ENCODE peak calls at places on chromosomes 1 and 21, in eight cellular contexts. V, C, L, X, W, K, H and J are unnamed samples.

GRCh38 chr21:45491056-45491455 is 51.2 kb downstream of the SLC19A1 start:
- DNase-seq in K (no peak), W (no peak), V (no peak), H (no peak), X (no peak), L (no peak), C (no peak), J (no peak)

GRCh38 chr1:78687914-78688313 is 38.3 kb downstream of the IFI44 start:
- DNase-seq in W (no peak), X (no peak), V (no peak), C (no peak), K (no peak), H (no peak), L (no peak), J (no peak)

GRCh38 chr1:45266151-45266801 is 59.9 kb upstream of the ZSWIM5 start:
- DNase-seq in X (peak; percentile 83), L (peak; percentile 71), K (peak; percentile 89), C (peak; percentile 42), W (no peak), H (no peak), V (peak; percentile 13), J (peak; percentile 71)

GRCh38 chr1:203492486-203493130 is 1.3 kb upstream of the OPTC start:
- DNase-seq in V (no peak), L (no peak), W (no peak), K (no peak), X (no peak), C (no peak), H (no peak), J (no peak)

GRCh38 chr1:54100500-54100899 is 47.1 kb downstream of the TCEANC2 start:
- DNase-seq in W (no peak), K (peak; percentile 32), V (no peak), H (no peak), X (no peak), C (no peak), L (no peak), J (no peak)

GRCh38 chr1:7582439-7582972 is 188.6 kb upstream of the VAMP3 start:
- DNase-seq in C (no peak), X (no peak), K (no peak), L (peak; percentile 12), W (no peak), V (no peak), H (no peak), J (no peak)

GRCh38 chr21:44962481-44962966 is 22.7 kb downstream of the SLX9 start:
- DNase-seq in V (no peak), C (no peak), H (no peak), W (no peak), X (no peak), L (peak; percentile 45), K (no peak), J (no peak)

GRCh38 chr1:6254691-6255090 is 6.2 kb downstream of the GPR153 start:
- DNase-seq in K (no peak), V (no peak), H (no peak), L (no peak), X (no peak), W (no peak), C (no peak), J (no peak)

GRCh38 chr1:116951175-116951935 is 41.6 kb downstream of the PTGFRN start:
- DNase-seq in K (no peak), X (no peak), W (no peak), L (peak; percentile 85), V (peak; percentile 11), C (no peak), H (no peak), J (no peak)

GRCh38 chr1:108703939-108704338 is 8.8 kb upstream of the FNDC7 start:
- DNase-seq in X (no peak), K (no peak), C (no peak), V (no peak), W (peak; percentile 0), L (no peak), H (no peak), J (no peak)

GRCh38 chr1:32876341-32877210 is 5.9 kb upstream of the FNDC5 start:
- DNase-seq in V (peak; percentile 68), W (peak; percentile 14), K (peak; percentile 62), C (peak; percentile 61), H (no peak), X (no peak), L (peak; percentile 72), J (no peak)

GRCh38 chr1:67856921-67857320 is 23.7 kb upstream of the GNG12 start:
- DNase-seq in H (no peak), X (no peak), C (no peak), V (no peak), W (no peak), L (no peak), K (no peak), J (no peak)

GRCh38 chr1:15116966-15117365 is 36.6 kb upstream of the TMEM51 start:
- DNase-seq in L (no peak), K (no peak), V (no peak), C (no peak), X (no peak), W (no peak), H (no peak), J (no peak)

GRCh38 chr1:77536813-77537212 is 145.6 kb downstream of the ZZZ3 start:
- DNase-seq in W (no peak), K (no peak), V (no peak), H (no peak), L (no peak), C (no peak), X (no peak), J (no peak)

GRCh38 chr1:224644553-224645154 is 28.5 kb downstream of the CNIH3 start:
- DNase-seq in K (peak; percentile 84), H (no peak), L (no peak), W (no peak), C (peak; percentile 62), X (peak; percentile 36), V (peak; percentile 37), J (no peak)

GRCh38 chr1:159994896-159995295 is 36.9 kb downstream of the PIGM start:
- DNase-seq in L (no peak), K (no peak), H (no peak), W (no peak), C (no peak), V (no peak), X (no peak), J (no peak)

GRCh38 chr1:110559157-110559556 is 40.2 kb upstream of the KCNA10 start:
- DNase-seq in L (no peak), C (no peak), H (no peak), W (no peak), X (no peak), V (no peak), K (no peak), J (no peak)

GRCh38 chr1:104921552-104921951 is 1171.9 kb downstream of the AMY1C start:
- DNase-seq in C (no peak), H (no peak), X (no peak), K (no peak), V (no peak), L (no peak), W (no peak), J (no peak)

GRCh38 chr1:65260851-65261473 is 48.4 kb upstream of the DNAJC6 start:
- DNase-seq in H (no peak), W (no peak), K (no peak), V (no peak), L (no peak), C (peak; percentile 28), X (no peak), J (no peak)

DNA sequence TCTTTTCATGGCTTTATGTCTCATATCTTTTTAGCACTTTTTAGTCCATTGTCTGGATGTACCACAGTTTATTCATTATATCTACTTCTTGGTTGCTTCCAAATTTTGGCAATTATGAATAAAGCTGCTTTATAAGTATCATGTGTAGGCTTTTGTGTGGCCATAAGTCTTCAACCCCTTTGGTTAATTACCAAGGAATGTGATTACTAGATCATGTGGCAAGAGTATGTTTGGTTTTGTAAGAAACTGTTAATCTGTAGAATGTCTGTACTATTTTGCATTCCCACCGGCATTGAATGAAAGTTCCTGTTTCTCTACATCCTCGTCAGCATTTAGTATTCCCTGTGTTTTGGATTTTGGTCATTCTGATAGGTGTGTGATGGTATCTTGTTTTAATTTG is 31.5 kb downstream of the ZBTB40 start:
- DNase-seq in W (no peak), H (no peak), X (no peak), K (no peak), C (no peak), V (no peak), L (no peak), J (no peak)
- H3K27ac ChIP-seq in W (no peak overlapping the region), H (no peak overlapping the region), X (no peak overlapping the region), K (no peak overlapping the region), C (no peak overlapping the region), V (no peak overlapping the region), L (no peak overlapping the region), J (no peak overlapping the region)

GRCh38 chr1:229121845-229122436 is 149.0 kb upstream of the RAB4A start:
- DNase-seq in V (no peak), X (no peak), C (no peak), W (no peak), K (peak; percentile 18), L (no peak), H (no peak), J (no peak)
- H3K4me1 ChIP-seq in V (peaks cover 16% of the 10 kb centered on the region), X (peaks cover 4% of the 10 kb centered on the region), C (no peaks in the 10 kb centered on the region), W (no peaks in the 10 kb centered on the region), K (no peaks in the 10 kb centered on the region), L (no peaks in the 10 kb centered on the region), H (peaks cover 16% of the 10 kb centered on the region), J (no peaks in the 10 kb centered on the region)

DNA sequence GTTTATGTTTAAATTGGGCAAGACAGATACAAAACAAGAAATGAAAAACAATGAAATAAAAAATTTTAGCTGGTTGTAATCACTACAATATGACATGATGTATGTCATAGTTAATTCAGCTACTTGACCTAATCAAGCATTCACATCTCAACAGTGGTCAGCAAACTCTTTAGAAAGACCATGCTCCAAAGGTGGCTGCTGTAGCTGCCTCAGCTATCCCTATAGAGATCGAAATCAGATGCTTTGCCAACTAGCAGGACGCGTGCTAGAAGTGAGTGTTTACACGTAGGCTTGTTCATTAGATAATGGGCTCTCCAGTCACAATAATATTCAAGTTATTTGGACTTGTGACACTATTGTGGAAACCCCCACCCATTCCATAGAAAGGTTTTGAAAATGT is 25.9 kb downstream of the RGS5 start:
- DNase-seq in K (no peak), L (no peak), H (no peak), X (no peak), W (no peak), C (no peak), V (no peak), J (no peak)
- H3K27me3 ChIP-seq in K (no peaks in the 10 kb centered on the region), L (no peaks in the 10 kb centered on the region), H (no peaks in the 10 kb centered on the region), X (no peaks in the 10 kb centered on the region), W (no peaks in the 10 kb centered on the region), C (no peaks in the 10 kb centered on the region), V (no peaks in the 10 kb centered on the region), J (no peaks in the 10 kb centered on the region)

GRCh38 chr1:210438928-210439841 is 110.5 kb downstream of the HHAT start:
- DNase-seq in C (no peak), L (no peak), X (no peak), V (peak; percentile 92), K (no peak), W (no peak), H (no peak), J (no peak)

GRCh38 chr1:210441028-210441427 is 112.3 kb downstream of the HHAT start:
- DNase-seq in K (no peak), L (no peak), X (no peak), V (peak; percentile 53), C (no peak), W (no peak), H (no peak), J (no peak)

GRCh38 chr1:210440081-210440480 is 111.4 kb downstream of the HHAT start:
- DNase-seq in W (no peak), V (peak; percentile 33), K (no peak), L (no peak), X (no peak), C (no peak), H (no peak), J (no peak)

GRCh38 chr1:210437111-210437510 is 108.4 kb downstream of the HHAT start:
- DNase-seq in C (no peak), H (no peak), K (no peak), V (no peak), W (no peak), L (no peak), X (no peak), J (no peak)

GRCh38 chr1:210437781-210438180 is 109.1 kb downstream of the HHAT start:
- DNase-seq in C (no peak), H (no peak), W (no peak), K (no peak), V (peak; percentile 81), X (no peak), L (no peak), J (no peak)
- H3K27ac ChIP-seq in C (no peak overlapping the region), H (peak overlapping the region; percentile 97), W (no peak overlapping the region), K (no peak overlapping the region), V (peak overlapping the region; percentile 98), X (no peak overlapping the region), L (no peak overlapping the region), J (no peak overlapping the region)